ENCODE peak calls at places on chromosomes 11 and 22, in nine cellular contexts. U is posterior vena cava, A is left cardiac atrium, H is Calu3, J is germinal center, E is GM12865, R is NCI-H446 treated with DMSO at 0.1 percent for 48 hours, P is glutamatergic neuron, X is foreskin fibroblast. N is an unnamed sample.

GRCh38 chr11:119482561-119483001 is 59.6 kb upstream of the THY1 start:
- DNase-seq in X (no peak), R (no peak), H (no peak), J (no peak), P (no peak), A (no peak), E (no peak), U (peak; percentile 82), N (no peak)

GRCh38 chr11:112977620-112978212 is 16.5 kb downstream of the NCAM1 start:
- DNase-seq in J (no peak), R (peak; percentile 50), X (peak; percentile 52), E (no peak), P (no peak), A (peak; percentile 28), U (no peak), H (no peak), N (no peak)

GRCh38 chr22:45807156-45807915 is 135.7 kb downstream of the ATXN10 start:
- DNase-seq in R (no peak), J (no peak), H (peak; percentile 28), X (no peak), E (no peak), P (no peak), U (no peak), A (no peak), N (no peak)

GRCh38 chr11:120442031-120442430 is 69.5 kb upstream of the GRIK4 start:
- DNase-seq in H (no peak), R (no peak), U (no peak), P (no peak), E (no peak), X (no peak), J (no peak), A (no peak), N (no peak)

GRCh38 chr22:47625531-47626427 is 863.3 kb downstream of the TBC1D22A start:
- DNase-seq in J (no peak), X (no peak), H (no peak), U (peak; percentile 60), E (no peak), A (no peak), R (no peak), P (no peak), N (no peak)

GRCh38 chr22:38652858-38653257 is 3.3 kb downstream of the FAM227A start:
- DNase-seq in X (no peak), H (peak; percentile 20), P (no peak), E (no peak), R (no peak), A (no peak), J (no peak), U (no peak), N (no peak)

GRCh38 chr11:116773203-116774112 is 671 bp upstream of the BUD13 start:
- DNase-seq in X (peak; percentile 24), H (no peak), E (peak; percentile 45), J (peak; percentile 55), U (no peak), R (peak; percentile 59), P (no peak), A (no peak), N (no peak)

GRCh38 chr11:100923555-100923954 is 206.1 kb downstream of the PGR start:
- DNase-seq in X (peak; percentile 20), R (no peak), A (no peak), P (no peak), J (no peak), U (no peak), E (no peak), H (no peak), N (no peak)

GRCh38 chr22:29306175-29306829 is at the start of gene GAS2L1:
- DNase-seq in A (peak; percentile 91), H (peak; percentile 88), J (peak; percentile 57), X (peak; percentile 82), P (peak; percentile 92), R (peak; percentile 49), E (peak; percentile 55), U (peak; percentile 95), N (no peak)

GRCh38 chr11:123580557-123581275 is 73.7 kb downstream of the SCN3B start:
- DNase-seq in R (no peak), A (peak; percentile 54), U (no peak), E (peak; percentile 77), H (peak; percentile 79), X (no peak), J (peak; percentile 83), P (peak; percentile 86), N (no peak)

GRCh38 chr11:65412271-65413076 is 10.1 kb upstream of the NEAT1 start:
- DNase-seq in R (no peak), P (no peak), H (no peak), E (no peak), U (peak; percentile 75), A (peak; percentile 10), X (no peak), J (no peak), N (no peak)